ENCODE peak calls at places on chromosomes 13 and 19, in ten cellular contexts. Y is tibial nerve, T is endodermal cell, N is PC-3, P is breast epithelium, S is mammary epithelial cell, F is psoas muscle, M is body of pancreas, O is transverse colon, W is GM12878. H is an unnamed sample. For H3K36me3, the result is how much of the 10 kb centered on the place peaks cover.

GRCh38 chr13:47484564-47484963 is 516.5 kb downstream of the SUCLA2 start:
- DNase-seq in Y (no peak), T (no peak), N (peak), P (no peak), S (peak), F (no peak), M (no peak), O (no peak), W (no peak), H (no peak)

GRCh38 chr19:12672744-12673143 is 6.1 kb downstream of the WDR83 start:
- DNase-seq in Y (no peak), T (peak), N (no peak), P (no peak), S (no peak), F (no peak), M (no peak), O (no peak), W (no peak), H (no peak)

GRCh38 chr19:14023404-14024235 is 4.3 kb upstream of the RLN3 start:
- DNase-seq in Y (no peak), T (peak), N (peak), P (no peak), S (peak), F (peak), M (peak), O (peak), W (no peak), H (no peak)

GRCh38 chr19:22882797-22883196 is 50.7 kb downstream of the ZNF723 start:
- DNase-seq in Y (no peak), T (no peak), N (peak), P (no peak), S (peak), F (no peak), M (no peak), O (no peak), W (no peak), H (no peak)

GRCh38 chr13:29125145-29125933 is 305.2 kb downstream of the MTUS2 start:
- DNase-seq in Y (no peak), T (no peak), N (no peak), P (no peak), S (no peak), F (no peak), M (no peak), O (no peak), W (no peak), H (peak)

GRCh38 chr19:45251452-45252354 is 632 bp downstream of the MARK4 start:
- DNase-seq in Y (no peak), T (peak), N (no peak), P (no peak), S (no peak), F (no peak), M (peak), O (peak), W (no peak), H (no peak)

GRCh38 chr19:28074773-28075172 is 1138.2 kb downstream of the UQCRFS1 start:
- DNase-seq in Y (no peak), T (no peak), N (no peak), P (no peak), S (no peak), F (no peak), M (no peak), O (no peak), W (peak), H (peak)

GRCh38 chr13:29868581-29868980 is 18.2 kb upstream of the UBL3 start:
- DNase-seq in Y (no peak), T (no peak), N (no peak), P (no peak), S (no peak), F (no peak), M (no peak), O (no peak), W (no peak), H (no peak)

GRCh38 chr19:2727640-2727944 is 6.4 kb upstream of the DIRAS1 start:
- DNase-seq in Y (no peak), T (no peak), N (peak), P (no peak), S (peak), F (no peak), M (no peak), O (no peak), W (no peak), H (no peak)

GRCh38 chr19:41940443-41941409 is 12.5 kb upstream of the ERFL start:
- DNase-seq in Y (no peak), T (peak), N (no peak), P (no peak), S (no peak), F (no peak), M (no peak), O (no peak), W (no peak), H (no peak)

GRCh38 chr13:100069278-100069677 is 19.6 kb upstream of the PCCA start:
- DNase-seq in Y (no peak), T (no peak), N (no peak), P (no peak), S (peak), F (no peak), M (no peak), O (no peak), W (no peak), H (no peak)

DNA sequence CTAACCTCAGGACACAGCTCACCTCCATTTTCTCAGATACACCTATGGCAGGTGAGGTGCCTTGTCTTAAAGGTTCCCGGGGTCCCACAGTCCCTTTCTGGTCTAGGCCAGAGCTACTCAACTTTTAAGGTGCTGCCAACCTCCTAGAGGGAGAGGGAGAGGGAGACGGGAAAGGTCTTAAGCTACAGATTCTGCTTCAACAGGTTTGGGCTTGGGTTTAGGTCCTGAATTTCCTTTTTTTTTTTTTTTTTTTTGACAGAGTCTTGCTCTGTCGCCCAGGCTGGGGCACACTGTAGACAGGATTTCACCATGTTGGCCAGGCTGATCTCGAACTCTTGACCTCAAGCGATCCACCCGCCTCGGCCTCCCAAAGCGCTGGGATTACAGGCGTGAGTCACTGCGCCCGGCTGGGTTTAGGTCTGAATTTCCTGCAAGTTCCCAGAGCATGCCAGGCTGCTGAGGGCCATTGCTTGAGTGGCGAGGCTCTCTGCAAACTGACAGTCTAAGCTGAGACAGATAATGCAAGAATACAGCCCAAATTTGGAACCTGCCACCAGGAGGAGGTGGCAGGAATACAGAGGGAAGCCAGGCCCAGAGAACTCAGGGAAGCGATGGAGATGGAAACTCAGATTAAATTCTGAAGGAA is 7.8 kb upstream of the SYCN start:
- DNase-seq in Y (no peak), T (no peak), N (no peak), P (no peak), S (no peak), F (no peak), M (no peak), O (no peak), W (no peak), H (no peak)
- TF ChIP-seq CTCF in Y (no peak), T (no peak), N (no peak), P (no peak), S (no peak), F (no peak), M (no peak), O (no peak), W (no peak), H (no peak)

GRCh38 chr13:112873851-112874750 is 94.9 kb upstream of the MCF2L start:
- DNase-seq in Y (peak), T (peak), N (peak), P (peak), S (peak), F (peak), M (peak), O (peak), W (no peak), H (peak)

GRCh38 chr13:112869202-112870061 is 99.6 kb upstream of the MCF2L start:
- DNase-seq in Y (no peak), T (peak), N (no peak), P (no peak), S (no peak), F (no peak), M (no peak), O (no peak), W (no peak), H (no peak)

GRCh38 chr13:112870737-112871287 is 98.2 kb upstream of the MCF2L start:
- DNase-seq in Y (no peak), T (no peak), N (no peak), P (no peak), S (no peak), F (no peak), M (no peak), O (no peak), W (no peak), H (no peak)

GRCh38 chr13:112870062-112870352 is 99.0 kb upstream of the MCF2L start:
- DNase-seq in Y (no peak), T (no peak), N (no peak), P (no peak), S (no peak), F (no peak), M (no peak), O (no peak), W (no peak), H (no peak)

DNA sequence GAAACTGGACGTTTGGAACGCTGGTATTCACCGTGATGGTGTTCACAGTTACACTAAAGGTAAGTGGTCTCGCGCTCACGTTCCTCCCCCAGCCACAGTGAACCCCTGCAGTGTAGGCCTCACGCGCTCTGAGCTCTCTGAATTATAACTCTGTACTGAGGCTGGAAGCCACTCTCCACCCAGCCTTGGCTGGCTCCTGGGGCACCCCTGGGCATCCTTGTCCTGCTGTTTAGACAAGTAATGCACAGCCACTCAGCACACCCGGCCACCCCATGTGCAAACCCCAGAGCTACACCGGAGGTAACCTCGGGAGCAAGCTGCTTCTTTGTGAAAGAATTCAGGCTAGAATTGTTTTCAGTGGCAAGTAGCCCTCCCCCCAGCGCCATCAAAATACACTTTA is 97.3 kb upstream of the MCF2L start:
- DNase-seq in Y (no peak), T (no peak), N (no peak), P (no peak), S (no peak), F (no peak), M (no peak), O (no peak), W (no peak), H (no peak)
- H3K4me3 ChIP-seq in Y (no peak), T (peak), N (no peak), P (no peak), S (no peak), F (no peak), M (no peak), O (no peak), W (no peak), H (no peak)

GRCh38 chr19:16405091-16405490 is 66.7 kb downstream of the EPS15L1 start:
- DNase-seq in Y (no peak), T (no peak), N (no peak), P (no peak), S (no peak), F (no peak), M (no peak), O (no peak), W (no peak), H (no peak)
- H3K36me3 ChIP-seq in Y (under half), T (under half), N (under half), P (under half), S (under half), F (half or more), M (under half), O (under half), W (under half), H (under half)

GRCh38 chr13:24747248-24748151 is 16.5 kb upstream of the RNF17 start:
- DNase-seq in Y (no peak), T (peak), N (no peak), P (no peak), S (peak), F (no peak), M (no peak), O (peak), W (no peak), H (peak)

GRCh38 chr13:24744247-24744646 is 19.7 kb upstream of the RNF17 start:
- DNase-seq in Y (no peak), T (no peak), N (no peak), P (no peak), S (no peak), F (no peak), M (no peak), O (no peak), W (no peak), H (no peak)

GRCh38 chr13:24745861-24746617 is 17.9 kb upstream of the RNF17 start:
- DNase-seq in Y (no peak), T (peak), N (no peak), P (no peak), S (peak), F (no peak), M (no peak), O (no peak), W (no peak), H (peak)

GRCh38 chr13:24745516-24745860 is 18.5 kb upstream of the RNF17 start:
- DNase-seq in Y (no peak), T (no peak), N (no peak), P (no peak), S (no peak), F (no peak), M (no peak), O (no peak), W (no peak), H (no peak)

DNA sequence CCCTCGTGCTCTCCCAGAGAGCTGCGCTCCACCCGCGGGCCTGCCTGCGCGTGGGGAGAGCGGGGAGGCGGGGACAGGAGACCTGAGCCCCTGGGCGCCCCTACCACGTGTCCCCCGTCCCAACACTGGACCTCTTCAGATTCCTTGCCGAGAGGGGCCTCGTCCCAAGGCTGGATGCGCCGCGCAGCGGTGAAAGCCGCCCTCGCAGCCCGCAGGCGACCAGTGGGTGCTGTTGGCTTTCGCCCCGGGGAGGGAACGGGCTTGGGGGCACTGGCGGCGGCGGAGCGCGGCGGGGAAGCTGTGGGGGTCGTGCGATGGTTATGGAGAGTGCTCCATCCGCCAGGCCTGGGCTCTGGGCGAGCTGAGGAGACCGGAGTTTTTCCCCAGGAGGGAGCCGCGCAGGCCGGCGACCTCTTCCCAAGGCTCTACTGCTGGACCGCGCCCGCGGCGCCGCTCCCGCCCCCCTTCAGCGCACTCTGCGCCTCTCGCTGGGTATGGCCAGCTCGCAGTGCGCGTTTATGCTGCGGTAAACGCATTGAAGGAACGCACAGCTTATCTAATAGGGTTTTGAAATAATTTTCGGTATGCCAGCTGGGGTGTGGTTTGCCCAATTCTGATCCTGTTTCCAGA is 17.2 kb upstream of the RNF17 start:
- DNase-seq in Y (no peak), T (peak), N (no peak), P (no peak), S (peak), F (no peak), M (no peak), O (no peak), W (no peak), H (peak)
- TF ChIP-seq CTCF in Y (no peak), T (peak), N (no peak), P (no peak), S (peak), F (no peak), M (no peak), O (no peak), W (peak), H (peak)

GRCh38 chr13:98473792-98474153 is 103.1 kb downstream of the STK24 start:
- DNase-seq in Y (no peak), T (no peak), N (no peak), P (no peak), S (no peak), F (no peak), M (no peak), O (no peak), W (no peak), H (no peak)

GRCh38 chr13:98475521-98475920 is 101.4 kb downstream of the STK24 start:
- DNase-seq in Y (no peak), T (peak), N (no peak), P (no peak), S (no peak), F (no peak), M (no peak), O (no peak), W (no peak), H (no peak)

GRCh38 chr13:98476106-98476505 is 100.8 kb downstream of the STK24 start:
- DNase-seq in Y (no peak), T (peak), N (no peak), P (no peak), S (no peak), F (no peak), M (no peak), O (no peak), W (no peak), H (no peak)

GRCh38 chr13:98474292-98474691 is 102.6 kb downstream of the STK24 start:
- DNase-seq in Y (no peak), T (no peak), N (no peak), P (no peak), S (no peak), F (no peak), M (no peak), O (no peak), W (no peak), H (no peak)

GRCh38 chr13:98474761-98475160 is 102.1 kb downstream of the STK24 start:
- DNase-seq in Y (no peak), T (no peak), N (no peak), P (no peak), S (no peak), F (no peak), M (no peak), O (no peak), W (no peak), H (no peak)
- H3K4me3 ChIP-seq in Y (no peak), T (no peak), N (no peak), P (no peak), S (no peak), F (no peak), M (no peak), O (no peak), W (no peak), H (no peak)

DNA sequence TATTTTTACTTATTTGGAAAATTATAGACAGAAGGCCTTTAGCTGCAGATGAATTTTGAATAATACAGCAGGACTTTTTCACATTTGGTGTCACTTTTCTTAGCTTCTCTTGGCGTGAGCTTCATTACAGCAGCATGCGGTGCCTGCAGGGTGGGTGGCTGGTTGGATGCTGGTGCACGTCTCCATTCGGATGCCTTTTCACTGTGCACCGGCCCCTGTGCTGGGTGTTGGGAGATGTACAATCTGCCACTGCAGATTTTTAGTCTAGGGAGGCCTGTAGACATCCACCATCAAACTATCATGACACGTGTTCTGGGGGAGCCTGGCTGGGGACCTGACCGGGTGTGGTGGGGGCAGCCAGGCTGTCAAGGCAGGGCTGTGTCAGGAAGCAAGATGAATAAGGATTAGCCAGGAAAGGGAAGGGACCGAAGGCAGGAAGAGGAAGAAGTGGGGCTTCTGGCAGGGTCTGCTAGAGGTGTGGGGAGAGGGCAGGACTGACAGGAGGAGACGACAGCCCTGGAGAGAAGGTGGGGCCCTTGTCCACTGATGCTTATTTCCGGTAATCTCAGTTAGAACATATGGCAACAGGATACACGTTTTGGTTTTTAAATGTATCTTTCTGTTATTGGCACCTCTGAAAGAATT is 88.8 kb downstream of the ARHGEF7 start:
- DNase-seq in Y (no peak), T (no peak), N (no peak), P (no peak), S (no peak), F (no peak), M (no peak), O (no peak), W (no peak), H (no peak)
- H3K36me3 ChIP-seq in Y (under half), T (under half), N (under half), P (under half), S (under half), F (under half), M (under half), O (under half), W (under half), H (under half)

GRCh38 chr19:10418281-10419199 is 1.8 kb upstream of the PDE4A start:
- DNase-seq in Y (no peak), T (peak), N (no peak), P (no peak), S (no peak), F (no peak), M (no peak), O (no peak), W (no peak), H (no peak)
- TF ChIP-seq CTCF in Y (no peak), T (no peak), N (no peak), P (no peak), S (no peak), F (no peak), M (no peak), O (no peak), W (peak), H (peak)

DNA sequence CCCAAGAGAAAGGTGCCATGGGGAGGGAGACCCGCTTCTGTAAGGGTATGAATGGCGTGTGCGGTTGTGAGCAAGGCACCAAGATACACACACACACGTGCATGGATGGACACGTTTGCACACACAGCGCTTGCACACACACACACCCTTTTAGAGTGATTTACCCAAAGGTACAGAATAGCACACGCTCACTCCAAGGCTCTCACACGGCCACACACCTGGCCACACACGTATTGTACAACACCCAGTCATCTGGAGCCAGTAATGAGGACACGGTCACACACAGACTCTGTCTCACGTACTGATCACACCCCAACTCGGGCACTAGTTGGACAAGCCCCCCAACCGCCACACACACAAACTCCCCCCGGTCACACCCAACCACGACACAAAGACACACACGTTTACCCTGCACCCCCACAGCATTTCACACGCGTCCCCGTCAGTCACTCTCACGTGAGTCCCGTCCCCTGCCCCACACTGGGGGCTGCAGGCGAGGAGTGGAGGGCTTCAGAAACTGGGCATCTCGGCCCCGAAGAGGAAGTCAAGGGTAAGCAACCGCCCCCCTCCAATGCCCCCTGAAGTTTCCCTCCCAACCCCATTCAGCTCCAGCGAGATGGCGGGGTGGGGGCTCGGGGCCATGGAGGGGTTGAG is 779 bp downstream of the OLFM2 start:
- DNase-seq in Y (no peak), T (peak), N (no peak), P (no peak), S (no peak), F (no peak), M (peak), O (no peak), W (no peak), H (no peak)
- H3K4me3 ChIP-seq in Y (no peak), T (peak), N (peak), P (peak), S (no peak), F (peak), M (peak), O (peak), W (no peak), H (no peak)

H was measured in GM06990.